ENCODE peak calls at places on chromosomes 6 and 20, in ten cellular contexts. K is fibroblast of pulmonary artery, D is coronary artery, Q is HFFc6, W is kidney epithelial cell, R is AG09309, I is left lung, H is heart left ventricle, M is B cell, F is HFF-Myc. L is an unnamed sample.

GRCh38 chr6:79713701-79714322 is 82.7 kb downstream of the SH3BGRL2 start:
- DNase-seq in K (peak; percentile 66), D (no peak), Q (no peak), W (no peak), R (no peak), I (no peak), H (peak; percentile 51), M (no peak), F (peak; percentile 6), L (peak; percentile 63)

GRCh38 chr20:9573598-9573997 is 59.2 kb downstream of the LAMP5 start:
- DNase-seq in K (no peak), D (no peak), Q (no peak), W (no peak), R (no peak), I (no peak), H (no peak), M (no peak), F (no peak), L (no peak)

GRCh38 chr6:35185971-35186370 is 27.8 kb upstream of the SCUBE3 start:
- DNase-seq in K (no peak), D (no peak), Q (no peak), W (no peak), R (no peak), I (no peak), H (no peak), M (no peak), F (no peak), L (no peak)

GRCh38 chr6:147852772-147853171 is 344.3 kb downstream of the SAMD5 start:
- DNase-seq in K (no peak), D (no peak), Q (no peak), W (no peak), R (no peak), I (no peak), H (no peak), M (no peak), F (no peak), L (no peak)

GRCh38 chr6:128290221-128290620 is 230.2 kb downstream of the PTPRK start:
- DNase-seq in K (no peak), D (no peak), Q (no peak), W (no peak), R (no peak), I (no peak), H (no peak), M (no peak), F (no peak), L (no peak)

GRCh38 chr6:141890661-141891060 is 242.1 kb upstream of the GJE1 start:
- DNase-seq in K (no peak), D (no peak), Q (no peak), W (no peak), R (no peak), I (no peak), H (no peak), M (no peak), F (no peak), L (no peak)

GRCh38 chr6:127547215-127547614 is 28.1 kb upstream of the MTCL3 start:
- DNase-seq in K (peak; percentile 28), D (no peak), Q (peak; percentile 22), W (no peak), R (no peak), I (no peak), H (no peak), M (no peak), F (no peak), L (peak; percentile 37)

GRCh38 chr20:56420028-56420427 is 8.0 kb downstream of the CASS4 start:
- DNase-seq in K (no peak), D (no peak), Q (no peak), W (no peak), R (no peak), I (no peak), H (no peak), M (no peak), F (no peak), L (no peak)

GRCh38 chr20:49320460-49320859 is 42.6 kb upstream of the ZNFX1 start:
- DNase-seq in K (peak; percentile 71), D (no peak), Q (peak; percentile 42), W (no peak), R (no peak), I (no peak), H (no peak), M (no peak), F (no peak), L (peak; percentile 46)

GRCh38 chr20:49324306-49324705 is 46.4 kb upstream of the ZNFX1 start:
- DNase-seq in K (no peak), D (no peak), Q (no peak), W (no peak), R (no peak), I (no peak), H (no peak), M (no peak), F (no peak), L (no peak)

GRCh38 chr20:49319204-49319809 is 41.5 kb upstream of the ZNFX1 start:
- DNase-seq in K (no peak), D (no peak), Q (no peak), W (no peak), R (no peak), I (no peak), H (peak; percentile 26), M (no peak), F (no peak), L (no peak)

GRCh38 chr20:49325981-49326380 is 48.1 kb upstream of the ZNFX1 start:
- DNase-seq in K (peak; percentile 27), D (no peak), Q (peak; percentile 53), W (no peak), R (no peak), I (no peak), H (no peak), M (no peak), F (no peak), L (no peak)

GRCh38 chr20:49323622-49324238 is 45.9 kb upstream of the ZNFX1 start:
- DNase-seq in K (peak; percentile 89), D (no peak), Q (peak; percentile 63), W (peak; percentile 19), R (peak; percentile 57), I (no peak), H (no peak), M (no peak), F (peak; percentile 44), L (peak; percentile 42)
- TF ChIP-seq CTCF in K (peak; percentile 54), D (peak; percentile 15), Q (peak; percentile 63), W (peak; percentile 39), R (peak; percentile 53), I (no peak), H (no peak), M (no peak), F (peak; percentile 16), L (no peak)

GRCh38 chr6:30489081-30490030 is at the start of gene HLA-E:
- DNase-seq in K (peak; percentile 100), D (peak; percentile 96), Q (peak; percentile 99), W (peak; percentile 99), R (peak; percentile 99), I (peak; percentile 89), H (peak; percentile 94), M (peak; percentile 85), F (peak; percentile 100), L (peak; percentile 79)

GRCh38 chr6:30493643-30494250 is 4.4 kb downstream of the HLA-E start:
- DNase-seq in K (no peak), D (no peak), Q (no peak), W (no peak), R (no peak), I (no peak), H (no peak), M (peak; percentile 45), F (no peak), L (no peak)

GRCh38 chr6:30491963-30492616 is 2.8 kb downstream of the HLA-E start:
- DNase-seq in K (no peak), D (no peak), Q (no peak), W (no peak), R (no peak), I (no peak), H (no peak), M (no peak), F (no peak), L (no peak)

GRCh38 chr6:30494275-30494990 is 5.1 kb downstream of the HLA-E start:
- DNase-seq in K (no peak), D (no peak), Q (no peak), W (no peak), R (no peak), I (no peak), H (no peak), M (no peak), F (no peak), L (no peak)

DNA sequence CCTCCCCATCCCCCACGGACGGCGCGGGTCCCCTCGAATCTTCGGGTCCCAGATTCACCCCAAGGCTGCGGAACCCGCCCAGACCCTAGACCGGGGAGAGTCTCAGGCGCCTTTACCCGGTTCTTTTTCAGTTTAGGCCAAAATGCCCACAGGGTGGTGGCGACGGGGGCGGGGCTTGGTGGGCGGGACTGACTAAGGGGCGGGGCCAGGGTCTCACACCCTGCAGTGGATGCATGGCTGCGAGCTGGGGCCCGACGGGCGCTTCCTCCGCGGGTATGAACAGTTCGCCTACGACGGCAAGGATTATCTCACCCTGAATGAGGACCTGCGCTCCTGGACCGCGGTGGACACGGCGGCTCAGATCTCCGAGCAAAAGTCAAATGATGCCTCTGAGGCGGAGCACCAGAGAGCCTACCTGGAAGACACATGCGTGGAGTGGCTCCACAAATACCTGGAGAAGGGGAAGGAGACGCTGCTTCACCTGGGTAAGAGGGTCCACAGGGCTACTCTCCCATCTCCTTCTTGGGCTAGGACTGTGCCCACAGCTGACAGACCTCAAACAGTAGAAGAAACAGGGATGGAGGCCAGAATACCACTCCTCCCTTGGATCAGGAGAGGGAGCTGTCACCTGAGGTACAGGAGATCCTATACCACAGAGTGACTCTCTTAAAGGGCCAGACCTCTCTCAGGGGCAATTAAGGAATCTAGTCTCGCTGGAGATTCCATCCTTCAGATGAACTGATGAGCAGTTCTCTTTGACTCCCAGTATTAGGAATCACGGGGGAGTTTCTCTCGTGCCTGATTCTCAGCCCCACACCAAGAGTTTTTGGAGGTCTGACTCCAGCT is 945 bp downstream of the HLA-E start:
- DNase-seq in K (peak; percentile 65), D (no peak), Q (no peak), W (no peak), R (no peak), I (peak; percentile 92), H (peak; percentile 75), M (peak; percentile 83), F (no peak), L (peak; percentile 68)
- TF ChIP-seq CTCF in K (no peak), D (no peak), Q (no peak), W (no peak), R (no peak), I (no peak), H (no peak), M (no peak), F (no peak), L (no peak)

GRCh38 chr6:130697661-130698535 is 129.3 kb upstream of the SMLR1 start:
- DNase-seq in K (peak; percentile 70), D (no peak), Q (peak; percentile 53), W (no peak), R (no peak), I (no peak), H (no peak), M (peak; percentile 22), F (peak; percentile 35), L (peak; percentile 56)
- TF ChIP-seq CTCF in K (peak; percentile 89), D (peak; percentile 50), Q (peak; percentile 95), W (peak; percentile 84), R (peak; percentile 83), I (peak; percentile 67), H (peak; percentile 43), M (peak; percentile 75), F (peak; percentile 85), L (peak; percentile 69)

GRCh38 chr20:43040427-43040826 is 149.3 kb downstream of the PTPRT start:
- DNase-seq in K (peak; percentile 0), D (no peak), Q (no peak), W (no peak), R (no peak), I (no peak), H (no peak), M (no peak), F (no peak), L (peak; percentile 18)

GRCh38 chr20:43046946-43047345 is 142.8 kb downstream of the PTPRT start:
- DNase-seq in K (no peak), D (no peak), Q (no peak), W (no peak), R (no peak), I (no peak), H (no peak), M (no peak), F (no peak), L (no peak)

DNA sequence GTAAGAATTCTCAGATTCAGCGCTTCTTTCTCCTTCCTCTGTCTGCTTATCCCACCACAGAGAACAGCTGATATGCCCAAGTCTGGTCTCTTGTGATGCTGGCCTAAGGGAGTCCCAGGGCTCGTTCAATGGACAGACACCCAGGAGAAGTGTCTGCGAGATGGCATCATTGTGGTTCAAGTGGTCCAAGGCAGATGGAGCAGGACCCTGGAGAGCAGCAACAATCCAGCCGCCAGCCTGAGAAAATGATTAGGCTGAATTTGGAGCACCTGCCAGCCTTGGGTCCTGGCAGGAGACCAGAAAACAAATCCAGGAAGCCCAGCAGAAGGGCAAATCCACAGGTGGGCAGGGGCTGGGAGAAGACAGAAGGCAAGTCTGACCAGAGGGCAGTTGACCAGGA is 145.8 kb downstream of the PTPRT start:
- DNase-seq in K (no peak), D (no peak), Q (no peak), W (no peak), R (no peak), I (no peak), H (no peak), M (no peak), F (no peak), L (no peak)
- TF ChIP-seq CTCF in K (no peak), D (no peak), Q (no peak), W (no peak), R (no peak), I (no peak), H (no peak), M (no peak), F (no peak), L (no peak)

L was measured in endothelial cell.